ENCODE peak calls at places on chromosome 20, in ten cellular contexts. W, M, D, Y, P, H, V, Q, J and F are unnamed samples.

GRCh38 chr20:63357921-63358905 is 2.9 kb downstream of the CHRNA4 start:
- DNase-seq in J (no peak), D (no peak), W (peak; percentile 75), H (no peak), M (peak; percentile 98), Q (peak; percentile 92), Y (no peak), V (no peak), P (no peak), F (no peak)

GRCh38 chr20:5413394-5413793 is 96.6 kb upstream of the PROKR2 start:
- DNase-seq in Q (no peak), D (no peak), W (no peak), J (no peak), P (no peak), H (no peak), Y (no peak), V (no peak), M (no peak), F (no peak)

GRCh38 chr20:51608060-51608459 is 65.5 kb upstream of the NFATC2 start:
- DNase-seq in Y (no peak), W (no peak), M (no peak), Q (no peak), J (no peak), V (peak; percentile 41), H (no peak), D (no peak), P (no peak), F (peak; percentile 61)

GRCh38 chr20:45111285-45111684 is 3.7 kb downstream of the WFDC5 start:
- DNase-seq in J (no peak), M (no peak), Q (no peak), V (no peak), D (no peak), H (no peak), Y (no peak), P (no peak), W (no peak), F (no peak)

GRCh38 chr20:1774479-1774878 is 116.9 kb upstream of the SIRPG start:
- DNase-seq in J (no peak), V (no peak), H (no peak), P (no peak), M (no peak), Q (no peak), Y (no peak), D (no peak), W (no peak), F (no peak)

GRCh38 chr20:62516345-62516744 is 40.5 kb upstream of the GATA5 start:
- DNase-seq in D (no peak), J (no peak), H (no peak), W (peak; percentile 41), Q (no peak), V (no peak), M (no peak), P (no peak), Y (no peak), F (no peak)

GRCh38 chr20:21323640-21324039 is 20.5 kb downstream of the XRN2 start:
- DNase-seq in J (no peak), D (peak; percentile 57), W (no peak), V (no peak), Y (peak; percentile 85), P (peak; percentile 50), M (peak; percentile 16), Q (no peak), H (no peak), F (no peak)

GRCh38 chr20:9744551-9744950 is 94.3 kb downstream of the PAK5 start:
- DNase-seq in P (no peak), M (no peak), Q (no peak), V (no peak), W (no peak), J (no peak), D (no peak), H (no peak), Y (no peak), F (no peak)

GRCh38 chr20:32572271-32572968 is 12.7 kb downstream of the NOL4L start:
- DNase-seq in M (no peak), H (no peak), W (no peak), V (no peak), Q (no peak), D (no peak), P (no peak), J (no peak), Y (no peak), F (no peak)

GRCh38 chr20:34791289-34792020 is 34.0 kb downstream of the NCOA6 start:
- DNase-seq in V (no peak), W (no peak), Y (peak; percentile 26), D (peak; percentile 84), H (no peak), M (no peak), Q (no peak), J (no peak), P (peak; percentile 90), F (no peak)

GRCh38 chr20:42895062-42895461 is 294.6 kb downstream of the PTPRT start:
- DNase-seq in V (no peak), W (no peak), H (no peak), M (no peak), J (no peak), D (no peak), Q (no peak), Y (no peak), P (no peak), F (no peak)

GRCh38 chr20:58231678-58232077 is 3.2 kb upstream of the ANKRD60 start:
- DNase-seq in D (no peak), V (no peak), Y (peak; percentile 23), M (peak; percentile 43), H (no peak), W (no peak), P (peak; percentile 64), J (no peak), Q (peak; percentile 41), F (no peak)

GRCh38 chr20:32556312-32557184 is 28.6 kb downstream of the NOL4L start:
- DNase-seq in Y (no peak), Q (no peak), W (no peak), P (no peak), D (no peak), H (no peak), M (no peak), V (no peak), J (no peak), F (no peak)

GRCh38 chr20:61287583-61287982 is 35.5 kb downstream of the CDH4 start:
- DNase-seq in Q (no peak), J (no peak), M (no peak), D (no peak), W (no peak), P (no peak), Y (no peak), H (no peak), V (no peak), F (no peak)

GRCh38 chr20:20731000-20731944 is 18.8 kb upstream of the RALGAPA2 start:
- DNase-seq in W (no peak), V (no peak), J (no peak), H (no peak), D (no peak), M (no peak), P (no peak), Q (no peak), Y (no peak), F (no peak)

GRCh38 chr20:38725458-38725958 is 1.2 kb downstream of the SLC32A1 start:
- DNase-seq in H (no peak), P (no peak), D (no peak), J (no peak), M (no peak), Q (no peak), V (no peak), W (no peak), Y (no peak), F (no peak)

GRCh38 chr20:36632487-36633284 is 13.3 kb downstream of the SLA2 start:
- DNase-seq in H (no peak), D (no peak), M (no peak), V (no peak), P (no peak), Q (no peak), W (no peak), J (no peak), Y (no peak), F (no peak)

GRCh38 chr20:35174458-35175216 is 2.8 kb downstream of the PROCR start:
- DNase-seq in Q (no peak), P (no peak), W (no peak), D (no peak), V (no peak), M (no peak), H (no peak), Y (no peak), J (peak; percentile 59), F (no peak)

GRCh38 chr20:56440346-56441007 is 27.9 kb upstream of the RTF2 start:
- DNase-seq in V (peak; percentile 89), Q (no peak), P (no peak), M (no peak), Y (no peak), D (no peak), J (no peak), H (no peak), W (no peak), F (peak; percentile 83)

GRCh38 chr20:51362254-51362653 is 180.3 kb downstream of the NFATC2 start:
- DNase-seq in P (no peak), M (no peak), W (no peak), H (no peak), J (no peak), Q (no peak), Y (no peak), V (no peak), D (no peak), F (no peak)

GRCh38 chr20:5100684-5101347 is 18.9 kb downstream of the PCNA start:
- DNase-seq in J (peak; percentile 90), D (peak; percentile 37), M (peak; percentile 32), V (peak; percentile 84), H (peak; percentile 84), Q (peak; percentile 33), Y (peak; percentile 86), W (peak; percentile 13), P (peak; percentile 84), F (peak; percentile 82)

GRCh38 chr20:44738779-44739477 is 6.7 kb upstream of the KCNK15 start:
- DNase-seq in W (no peak), Q (peak; percentile 43), Y (peak; percentile 71), D (peak; percentile 78), M (peak; percentile 81), V (peak; percentile 81), J (no peak), P (peak; percentile 72), H (no peak), F (peak; percentile 71)

GRCh38 chr20:45611054-45611453 is 18.5 kb upstream of the WFDC10A start:
- DNase-seq in J (no peak), H (no peak), V (peak; percentile 62), Q (no peak), Y (peak; percentile 88), D (peak; percentile 24), P (peak; percentile 56), M (no peak), W (no peak), F (peak; percentile 82)

GRCh38 chr20:15610700-15611277 is 962.5 kb downstream of the KIF16B start:
- DNase-seq in M (no peak), H (no peak), W (no peak), J (no peak), Q (no peak), V (no peak), Y (no peak), P (no peak), D (no peak), F (no peak)

GRCh38 chr20:11682285-11682684 is 235.4 kb upstream of the BTBD3 start:
- DNase-seq in W (no peak), M (no peak), Y (no peak), D (no peak), V (no peak), P (no peak), J (no peak), Q (no peak), H (no peak), F (no peak)

GRCh38 chr20:3027987-3028386 is 15.4 kb upstream of the GNRH2 start:
- DNase-seq in M (no peak), Y (no peak), V (no peak), W (no peak), Q (no peak), D (no peak), J (no peak), H (no peak), P (no peak), F (no peak)

GRCh38 chr20:611047-611842 is 1.1 kb upstream of the TCF15 start:
- DNase-seq in W (no peak), J (no peak), P (no peak), Y (no peak), Q (no peak), M (no peak), D (no peak), H (peak; percentile 27), V (no peak), F (no peak)

GRCh38 chr20:25538838-25539665 is 46.3 kb downstream of the NINL start:
- DNase-seq in Y (no peak), Q (no peak), P (no peak), V (no peak), M (no peak), W (no peak), H (no peak), D (no peak), J (no peak), F (no peak)